ENCODE peak calls at places on chromosomes 3 and 15, in six cellular contexts. One of them, this sample, is unnamed.

GRCh38 chr15:51267047-51267713 is 71.2 kb downstream of the CYP19A1 start:
- DNase-seq in OCI-LY7: no peak
- DNase-seq in pancreas: no peak
- DNase-seq in esophagus squamous epithelium: no peak
- DNase-seq in IMR-90: no peak
- DNase-seq in tibial nerve: no peak
- DNase-seq in this sample: no peak

GRCh38 chr3:156256945-156257344 is 136.6 kb downstream of the KCNAB1 start:
- DNase-seq in OCI-LY7: no peak
- DNase-seq in pancreas: no peak
- DNase-seq in esophagus squamous epithelium: no peak
- DNase-seq in IMR-90: no peak
- DNase-seq in tibial nerve: no peak
- DNase-seq in this sample: no peak

GRCh38 chr3:51669241-51670052 is 1.6 kb upstream of the TEX264 start:
- DNase-seq in OCI-LY7: peak; percentile 83
- DNase-seq in pancreas: peak; percentile 82
- DNase-seq in esophagus squamous epithelium: no peak
- DNase-seq in IMR-90: peak; percentile 80
- DNase-seq in tibial nerve: peak; percentile 81
- DNase-seq in this sample: peak; percentile 75

GRCh38 chr15:78105541-78106241 is 13.3 kb downstream of the SH2D7 start:
- DNase-seq in OCI-LY7: no peak
- DNase-seq in pancreas: no peak
- DNase-seq in esophagus squamous epithelium: no peak
- DNase-seq in IMR-90: peak; percentile 29
- DNase-seq in tibial nerve: no peak
- DNase-seq in this sample: no peak

GRCh38 chr3:37240170-37240945 is 66.0 kb upstream of the LRRFIP2 start:
- DNase-seq in OCI-LY7: no peak
- DNase-seq in pancreas: no peak
- DNase-seq in esophagus squamous epithelium: no peak
- DNase-seq in IMR-90: no peak
- DNase-seq in tibial nerve: no peak
- DNase-seq in this sample: no peak

GRCh38 chr3:69385723-69386483 is at the start of gene FRMD4B:
- DNase-seq in OCI-LY7: no peak
- DNase-seq in pancreas: peak; percentile 62
- DNase-seq in esophagus squamous epithelium: no peak
- DNase-seq in IMR-90: no peak
- DNase-seq in tibial nerve: peak; percentile 41
- DNase-seq in this sample: peak; percentile 55

GRCh38 chr15:89187911-89188514 is 33.4 kb downstream of the RLBP1 start:
- DNase-seq in OCI-LY7: no peak
- DNase-seq in pancreas: no peak
- DNase-seq in esophagus squamous epithelium: no peak
- DNase-seq in IMR-90: peak; percentile 42
- DNase-seq in tibial nerve: no peak
- DNase-seq in this sample: no peak

GRCh38 chr3:185460719-185461350 is 38.0 kb downstream of the TMEM41A start:
- DNase-seq in OCI-LY7: peak; percentile 7
- DNase-seq in pancreas: no peak
- DNase-seq in esophagus squamous epithelium: no peak
- DNase-seq in IMR-90: peak; percentile 34
- DNase-seq in tibial nerve: no peak
- DNase-seq in this sample: peak; percentile 14

GRCh38 chr15:88038261-88038660 is 218.3 kb downstream of the NTRK3 start:
- DNase-seq in OCI-LY7: no peak
- DNase-seq in pancreas: no peak
- DNase-seq in esophagus squamous epithelium: no peak
- DNase-seq in IMR-90: no peak
- DNase-seq in tibial nerve: no peak
- DNase-seq in this sample: no peak

GRCh38 chr3:38130631-38131065 is 6.3 kb downstream of the ACAA1 start:
- DNase-seq in OCI-LY7: no peak
- DNase-seq in pancreas: no peak
- DNase-seq in esophagus squamous epithelium: no peak
- DNase-seq in IMR-90: no peak
- DNase-seq in tibial nerve: no peak
- DNase-seq in this sample: no peak

GRCh38 chr3:170107926-170108325 is 70.1 kb downstream of the GPR160 start:
- DNase-seq in OCI-LY7: no peak
- DNase-seq in pancreas: no peak
- DNase-seq in esophagus squamous epithelium: no peak
- DNase-seq in IMR-90: no peak
- DNase-seq in tibial nerve: no peak
- DNase-seq in this sample: no peak

GRCh38 chr3:47065681-47066080 is 86.2 kb downstream of the NBEAL2 start:
- DNase-seq in OCI-LY7: no peak
- DNase-seq in pancreas: no peak
- DNase-seq in esophagus squamous epithelium: no peak
- DNase-seq in IMR-90: no peak
- DNase-seq in tibial nerve: no peak
- DNase-seq in this sample: no peak

GRCh38 chr15:99582508-99582960 is 16.8 kb downstream of the MEF2A start:
- DNase-seq in OCI-LY7: no peak
- DNase-seq in pancreas: no peak
- DNase-seq in esophagus squamous epithelium: no peak
- DNase-seq in IMR-90: no peak
- DNase-seq in tibial nerve: no peak
- DNase-seq in this sample: no peak

GRCh38 chr15:42151736-42152135 is 4.7 kb downstream of the PLA2G4F start:
- DNase-seq in OCI-LY7: no peak
- DNase-seq in pancreas: no peak
- DNase-seq in esophagus squamous epithelium: no peak
- DNase-seq in IMR-90: no peak
- DNase-seq in tibial nerve: no peak
- DNase-seq in this sample: no peak

GRCh38 chr15:42148808-42149492 is 7.5 kb downstream of the PLA2G4F start:
- DNase-seq in OCI-LY7: no peak
- DNase-seq in pancreas: no peak
- DNase-seq in esophagus squamous epithelium: no peak
- DNase-seq in IMR-90: no peak
- DNase-seq in tibial nerve: no peak
- DNase-seq in this sample: no peak

GRCh38 chr15:42151012-42151615 is 5.3 kb downstream of the PLA2G4F start:
- DNase-seq in OCI-LY7: no peak
- DNase-seq in pancreas: no peak
- DNase-seq in esophagus squamous epithelium: no peak
- DNase-seq in IMR-90: no peak
- DNase-seq in tibial nerve: no peak
- DNase-seq in this sample: no peak

GRCh38 chr15:42150246-42150970 is 6.0 kb downstream of the PLA2G4F start:
- DNase-seq in OCI-LY7: no peak
- DNase-seq in pancreas: no peak
- DNase-seq in esophagus squamous epithelium: no peak
- DNase-seq in IMR-90: no peak
- DNase-seq in tibial nerve: no peak
- DNase-seq in this sample: no peak

GRCh38 chr15:42149493-42150245 is 6.8 kb downstream of the PLA2G4F start:
- DNase-seq in OCI-LY7: no peak
- DNase-seq in pancreas: no peak
- DNase-seq in esophagus squamous epithelium: no peak
- DNase-seq in IMR-90: no peak
- DNase-seq in tibial nerve: no peak
- DNase-seq in this sample: no peak
- TF ChIP-seq CTCF in OCI-LY7: no peak
- TF ChIP-seq CTCF in pancreas: no peak
- TF ChIP-seq CTCF in esophagus squamous epithelium: no peak
- TF ChIP-seq CTCF in IMR-90: no peak
- TF ChIP-seq CTCF in tibial nerve: no peak
- TF ChIP-seq CTCF in this sample: no peak

DNA sequence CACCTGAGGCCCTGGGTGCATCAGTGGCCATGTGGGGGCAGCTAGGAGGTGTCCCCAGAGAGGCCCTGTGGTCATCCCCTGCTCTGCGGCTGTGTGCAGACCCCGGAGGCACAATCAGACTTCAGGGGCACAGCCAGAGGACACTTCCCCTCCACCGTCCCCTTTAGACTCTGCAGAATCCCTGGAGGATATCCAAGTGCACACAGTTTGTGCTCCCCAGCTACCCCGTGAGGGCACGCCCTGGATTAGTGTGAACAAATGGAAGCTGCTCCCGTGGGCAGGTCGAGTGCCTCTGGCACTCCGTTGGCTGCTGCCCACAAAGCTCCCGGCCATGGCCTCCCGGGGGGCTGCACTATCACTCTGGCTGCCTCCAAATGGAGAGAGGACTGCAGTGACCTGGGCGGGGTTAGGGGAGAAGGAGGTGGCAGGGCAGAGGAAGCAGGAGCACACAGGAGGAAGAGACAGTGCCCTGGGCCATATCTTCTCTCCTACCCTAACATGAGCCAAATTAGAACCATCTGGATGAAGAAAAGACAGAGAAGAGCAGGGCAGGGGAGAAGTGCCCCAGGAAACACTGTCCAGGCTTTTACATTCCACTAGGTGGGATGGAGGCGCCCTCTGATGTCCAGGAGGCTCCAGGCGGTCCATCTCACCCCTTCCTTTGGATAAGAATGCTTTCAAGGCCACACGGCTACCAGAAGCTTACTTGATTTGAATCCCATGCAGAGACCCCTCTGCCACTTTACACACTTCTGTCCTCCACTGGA is 29.5 kb upstream of the ACAD9 start:
- DNase-seq in OCI-LY7: no peak
- DNase-seq in pancreas: no peak
- DNase-seq in esophagus squamous epithelium: no peak
- DNase-seq in IMR-90: no peak
- DNase-seq in tibial nerve: no peak
- DNase-seq in this sample: peak; percentile 9
- TF ChIP-seq CTCF in OCI-LY7: no peak
- TF ChIP-seq CTCF in pancreas: no peak
- TF ChIP-seq CTCF in esophagus squamous epithelium: no peak
- TF ChIP-seq CTCF in IMR-90: peak; percentile 19
- TF ChIP-seq CTCF in tibial nerve: no peak
- TF ChIP-seq CTCF in this sample: no peak

GRCh38 chr15:76973362-76973743 is 21.6 kb upstream of the PSTPIP1 start:
- DNase-seq in OCI-LY7: peak; percentile 59
- DNase-seq in pancreas: no peak
- DNase-seq in esophagus squamous epithelium: no peak
- DNase-seq in IMR-90: peak; percentile 20
- DNase-seq in tibial nerve: no peak
- DNase-seq in this sample: peak; percentile 66
- TF ChIP-seq CTCF in OCI-LY7: peak; percentile 84
- TF ChIP-seq CTCF in pancreas: no peak
- TF ChIP-seq CTCF in esophagus squamous epithelium: peak; percentile 29
- TF ChIP-seq CTCF in IMR-90: peak; percentile 44
- TF ChIP-seq CTCF in tibial nerve: peak; percentile 29
- TF ChIP-seq CTCF in this sample: peak; percentile 65

GRCh38 chr3:157589168-157589567 is 86.0 kb upstream of the VEPH1 start:
- DNase-seq in OCI-LY7: no peak
- DNase-seq in pancreas: no peak
- DNase-seq in esophagus squamous epithelium: no peak
- DNase-seq in IMR-90: no peak
- DNase-seq in tibial nerve: no peak
- DNase-seq in this sample: no peak

GRCh38 chr3:157590273-157590672 is 87.1 kb upstream of the VEPH1 start:
- DNase-seq in OCI-LY7: no peak
- DNase-seq in pancreas: no peak
- DNase-seq in esophagus squamous epithelium: no peak
- DNase-seq in IMR-90: no peak
- DNase-seq in tibial nerve: no peak
- DNase-seq in this sample: no peak

GRCh38 chr3:157592769-157593168 is 89.6 kb upstream of the VEPH1 start:
- DNase-seq in OCI-LY7: no peak
- DNase-seq in pancreas: no peak
- DNase-seq in esophagus squamous epithelium: no peak
- DNase-seq in IMR-90: no peak
- DNase-seq in tibial nerve: no peak
- DNase-seq in this sample: no peak

GRCh38 chr3:157595259-157595658 is 92.0 kb upstream of the VEPH1 start:
- DNase-seq in OCI-LY7: no peak
- DNase-seq in pancreas: no peak
- DNase-seq in esophagus squamous epithelium: no peak
- DNase-seq in IMR-90: no peak
- DNase-seq in tibial nerve: no peak
- DNase-seq in this sample: no peak

GRCh38 chr3:157594413-157594812 is 91.2 kb upstream of the VEPH1 start:
- DNase-seq in OCI-LY7: no peak
- DNase-seq in pancreas: no peak
- DNase-seq in esophagus squamous epithelium: no peak
- DNase-seq in IMR-90: no peak
- DNase-seq in tibial nerve: no peak
- DNase-seq in this sample: no peak
- TF ChIP-seq CTCF in OCI-LY7: no peak
- TF ChIP-seq CTCF in pancreas: no peak
- TF ChIP-seq CTCF in esophagus squamous epithelium: no peak
- TF ChIP-seq CTCF in IMR-90: no peak
- TF ChIP-seq CTCF in tibial nerve: no peak
- TF ChIP-seq CTCF in this sample: no peak

DNA sequence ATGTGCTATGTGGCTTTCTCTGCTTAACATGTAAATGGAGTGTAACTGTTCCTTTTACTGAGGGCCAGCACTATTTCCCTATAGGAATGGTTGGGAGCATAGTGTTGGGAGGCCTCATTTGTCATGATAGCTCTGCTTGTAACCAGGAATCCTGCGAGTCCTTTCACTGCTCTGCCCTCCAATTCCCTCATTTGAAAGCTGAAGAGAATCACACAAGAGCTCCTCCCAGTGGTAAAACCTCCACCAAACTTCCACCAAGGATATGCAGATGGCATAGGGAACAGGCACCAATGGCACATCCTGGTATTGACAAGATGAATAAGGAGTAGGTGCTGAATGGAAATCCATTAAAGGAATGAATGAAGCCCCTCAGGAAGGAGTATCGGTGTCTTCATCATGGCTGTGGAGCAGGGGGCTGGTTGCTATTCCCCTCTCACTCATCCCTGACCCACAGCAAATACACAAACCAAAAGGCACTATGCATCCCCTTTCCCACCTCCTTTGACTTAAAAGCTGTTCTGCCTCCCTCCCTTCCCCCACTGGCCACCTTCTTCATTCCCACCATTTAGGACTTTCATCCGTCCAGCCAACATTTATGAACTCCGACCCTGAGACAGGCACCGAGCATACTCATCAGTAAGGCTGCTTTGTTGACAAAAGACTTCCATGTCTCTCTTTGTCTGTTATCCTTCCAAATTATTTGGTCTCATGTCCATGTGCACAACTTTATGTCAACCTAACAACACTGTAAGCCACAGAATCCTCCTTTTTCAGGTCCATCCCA is 560.8 kb downstream of the FOXP1 start:
- DNase-seq in OCI-LY7: no peak
- DNase-seq in pancreas: no peak
- DNase-seq in esophagus squamous epithelium: no peak
- DNase-seq in IMR-90: peak; percentile 10
- DNase-seq in tibial nerve: no peak
- DNase-seq in this sample: no peak
- TF ChIP-seq CTCF in OCI-LY7: peak; percentile 50
- TF ChIP-seq CTCF in pancreas: no peak
- TF ChIP-seq CTCF in esophagus squamous epithelium: peak; percentile 14
- TF ChIP-seq CTCF in IMR-90: peak; percentile 24
- TF ChIP-seq CTCF in tibial nerve: no peak
- TF ChIP-seq CTCF in this sample: no peak

This sample was measured in GM10248.